ENCODE peak calls at places on chromosomes 3 and 15, in six cellular contexts. U is endothelial cell of umbilical vein, V is DND-41, W is foreskin fibroblast, A is psoas muscle, Z is upper lobe of right lung. G is an unnamed sample.

GRCh38 chr3:129106320-129106719 is 15.3 kb downstream of the RAB43 start:
- DNase-seq in U (no peak), V (no peak), A (no peak), Z (no peak), W (no peak), G (peak)

GRCh38 chr3:115040673-115041286 is 106.3 kb downstream of the ZBTB20 start:
- DNase-seq in V (peak), Z (no peak), U (peak), A (no peak), W (peak), G (peak)

GRCh38 chr3:64462203-64463120 is 225.3 kb downstream of the ADAMTS9 start:
- DNase-seq in W (peak), A (no peak), V (no peak), U (no peak), Z (no peak), G (peak)

GRCh38 chr3:194486540-194487288 is at the start of gene ATP13A3:
- DNase-seq in Z (peak), W (peak), V (peak), U (peak), A (peak), G (peak)

GRCh38 chr15:61034793-61035710 is 194.1 kb downstream of the RORA start:
- DNase-seq in Z (no peak), W (peak), U (no peak), V (no peak), A (no peak), G (peak)

GRCh38 chr15:38991126-38991525 is 426.5 kb upstream of the RASGRP1 start:
- DNase-seq in Z (no peak), V (no peak), W (peak), U (peak), A (no peak), G (peak)

GRCh38 chr3:17030438-17030837 is 145.7 kb downstream of the PLCL2 start:
- DNase-seq in A (no peak), U (no peak), Z (no peak), V (no peak), W (no peak), G (no peak)

GRCh38 chr3:12622335-12622734 is 41.6 kb downstream of the RAF1 start:
- DNase-seq in V (no peak), A (no peak), U (no peak), Z (no peak), W (no peak), G (no peak)

GRCh38 chr3:194206375-194206774 is 70.4 kb downstream of the HES1 start:
- DNase-seq in W (no peak), U (peak), V (no peak), A (peak), Z (peak), G (peak)

GRCh38 chr3:13452490-13453335 is 27.4 kb upstream of the HDAC11 start:
- DNase-seq in Z (no peak), W (peak), V (peak), A (no peak), U (peak), G (peak)

GRCh38 chr3:53794597-53794996 is 51.6 kb downstream of the CHDH start:
- DNase-seq in U (no peak), Z (no peak), V (no peak), A (no peak), W (peak), G (no peak)

GRCh38 chr15:69543681-69544080 is 91.1 kb downstream of the RPLP1 start:
- DNase-seq in U (no peak), Z (no peak), W (no peak), A (no peak), V (no peak), G (no peak)

GRCh38 chr3:61804782-61805181 is 243.4 kb downstream of the PTPRG start:
- DNase-seq in Z (no peak), V (peak), W (no peak), U (no peak), A (no peak), G (no peak)

GRCh38 chr3:171462224-171462623 is 2.0 kb upstream of the TNIK start:
- DNase-seq in U (no peak), V (no peak), Z (no peak), W (no peak), A (no peak), G (no peak)

GRCh38 chr3:71247221-71247947 is 336.1 kb downstream of the FOXP1 start:
- DNase-seq in W (peak), U (no peak), Z (no peak), A (no peak), V (no peak), G (no peak)

GRCh38 chr3:155065537-155065936 is 14.6 kb upstream of the MME start:
- DNase-seq in W (peak), A (peak), V (no peak), Z (no peak), U (peak), G (peak)

GRCh38 chr3:13135811-13136321 is 62.6 kb upstream of the IQSEC1 start:
- DNase-seq in Z (peak), V (no peak), W (no peak), A (no peak), U (no peak), G (no peak)

GRCh38 chr3:47604145-47604544 is 25.5 kb upstream of the CSPG5 start:
- DNase-seq in V (no peak), U (no peak), Z (no peak), W (no peak), A (no peak), G (no peak)

GRCh38 chr15:89112341-89112971 is 24.2 kb downstream of the ABHD2 start:
- DNase-seq in A (peak), U (peak), V (no peak), W (peak), Z (no peak), G (no peak)

GRCh38 chr15:57220220-57220619 is 156.1 kb upstream of the CGNL1 start:
- DNase-seq in U (peak), A (no peak), Z (no peak), V (no peak), W (peak), G (peak)

GRCh38 chr15:60590935-60591490 is 112.1 kb upstream of the ICE2 start:
- DNase-seq in U (peak), A (peak), V (peak), W (peak), Z (peak), G (peak)

DNA sequence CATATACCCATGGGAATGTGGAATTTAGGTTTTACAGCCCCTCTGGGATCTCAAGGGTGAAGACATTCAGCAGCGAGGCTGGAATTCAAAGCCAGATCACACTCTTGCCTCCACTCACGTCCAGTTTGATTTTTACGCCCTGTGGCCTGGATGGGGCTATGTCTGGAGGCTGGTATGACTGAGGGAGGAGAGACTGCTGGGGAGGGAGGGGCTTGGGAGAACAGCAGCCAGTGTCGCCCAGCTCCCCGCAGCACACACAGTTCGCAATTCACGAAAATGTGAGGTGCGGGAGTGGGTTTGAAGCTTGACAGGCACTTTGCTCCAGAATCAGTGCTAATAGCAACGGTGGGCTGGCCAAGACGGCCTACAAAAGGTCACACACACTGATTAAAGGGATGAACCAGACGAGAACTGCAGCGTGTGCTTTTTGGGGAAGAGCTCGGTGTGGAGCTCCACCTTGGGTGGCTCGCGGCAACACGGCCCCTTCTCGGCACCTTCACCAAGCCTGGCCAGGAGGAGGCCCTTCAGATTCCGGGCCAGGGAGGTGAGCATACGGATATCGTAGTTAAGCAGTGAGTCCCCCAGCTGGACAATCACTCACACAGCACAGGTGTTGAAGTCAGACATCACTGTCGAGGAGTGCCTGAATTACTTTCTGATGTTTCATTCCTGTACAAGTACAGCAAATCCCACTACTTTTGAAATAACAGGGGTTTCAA is 16.4 kb downstream of the EHD4 start:
- DNase-seq in U (no peak), W (no peak), A (no peak), V (no peak), Z (no peak), G (no peak)
- TF ChIP-seq CTCF in U (peak), W (no peak), A (no peak), V (no peak), Z (no peak), G (peak)

DNA sequence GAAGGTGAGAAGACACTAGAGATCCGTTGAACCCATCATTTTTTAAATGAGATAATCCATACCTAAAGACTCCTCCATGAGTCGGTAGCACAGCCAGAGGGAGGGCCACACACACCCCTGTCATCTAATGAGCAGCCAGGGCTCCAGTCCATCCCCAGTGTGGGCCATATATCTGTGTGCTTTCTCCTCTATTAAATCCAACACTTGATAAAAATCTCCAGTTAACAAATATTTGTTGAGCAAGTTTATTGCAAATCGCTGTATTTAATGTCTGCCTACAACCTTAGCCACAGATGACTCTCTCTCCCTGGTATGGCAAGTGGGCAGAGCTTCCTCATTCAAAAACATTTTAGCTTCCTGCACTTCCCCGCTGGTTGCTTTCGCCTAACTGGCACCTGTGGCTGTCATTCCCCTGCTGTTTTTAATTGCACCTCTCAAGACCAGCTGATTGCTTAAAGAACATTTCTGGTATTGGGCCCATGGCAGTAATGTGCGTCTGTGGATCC is 82.8 kb downstream of the SMAD3 start:
- DNase-seq in A (no peak), W (peak), U (peak), Z (no peak), V (no peak), G (peak)
- H3K4me3 ChIP-seq in A (no peak), W (no peak), U (no peak), Z (no peak), V (no peak), G (no peak)

GRCh38 chr3:192514754-192515660 is 212.3 kb downstream of the FGF12 start:
- DNase-seq in W (no peak), U (no peak), V (no peak), A (peak), Z (peak), G (no peak)
- TF ChIP-seq CTCF in W (no peak), U (peak), V (no peak), A (no peak), Z (peak), G (no peak)

DNA sequence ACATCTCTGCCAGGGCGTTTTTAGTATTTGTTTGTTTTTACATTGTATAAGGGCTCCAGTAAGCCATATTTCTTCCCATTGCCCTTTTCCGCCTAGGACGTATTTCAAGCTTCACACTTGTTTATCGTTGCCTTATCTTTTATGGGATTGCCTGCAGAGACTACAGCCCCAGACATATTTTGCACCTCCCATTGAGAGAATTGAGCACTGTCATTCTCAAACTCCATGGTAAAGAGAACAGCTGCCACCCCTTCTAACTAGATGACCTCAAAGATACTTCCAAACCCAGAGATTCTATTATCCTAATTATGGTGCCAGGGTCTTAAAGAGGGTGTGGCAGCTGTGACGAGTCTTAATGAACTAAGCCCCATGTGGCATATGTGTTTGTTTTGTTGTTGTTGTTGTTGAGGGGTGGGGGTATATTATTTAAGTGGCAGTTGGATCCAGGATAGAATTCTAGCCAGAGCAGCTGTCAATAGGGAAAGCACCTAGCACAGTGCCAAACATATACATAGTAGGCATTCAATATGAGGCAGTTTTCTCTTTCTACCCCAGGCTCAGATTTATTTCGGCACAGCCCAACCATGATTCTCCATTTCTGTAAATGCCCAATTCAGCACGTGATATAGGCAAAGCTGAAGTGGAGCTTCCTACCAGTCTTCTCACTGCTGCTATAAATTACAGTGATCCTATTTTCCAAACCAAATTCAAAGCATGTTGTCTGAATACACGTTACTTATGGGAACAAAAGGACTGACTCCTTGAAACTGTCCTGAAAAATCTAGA is 924 bp upstream of the TP53BP1 start:
- DNase-seq in Z (no peak), U (no peak), A (no peak), V (no peak), W (no peak), G (no peak)
- H3K4me3 ChIP-seq in Z (peak), U (peak), A (peak), V (peak), W (peak), G (peak)

GRCh38 chr15:50886139-50886467 is 22.4 kb upstream of the AP4E1 start:
- DNase-seq in A (no peak), Z (no peak), W (no peak), V (no peak), U (no peak), G (no peak)
- TF ChIP-seq CTCF in A (no peak), Z (no peak), W (no peak), V (no peak), U (no peak), G (no peak)

DNA sequence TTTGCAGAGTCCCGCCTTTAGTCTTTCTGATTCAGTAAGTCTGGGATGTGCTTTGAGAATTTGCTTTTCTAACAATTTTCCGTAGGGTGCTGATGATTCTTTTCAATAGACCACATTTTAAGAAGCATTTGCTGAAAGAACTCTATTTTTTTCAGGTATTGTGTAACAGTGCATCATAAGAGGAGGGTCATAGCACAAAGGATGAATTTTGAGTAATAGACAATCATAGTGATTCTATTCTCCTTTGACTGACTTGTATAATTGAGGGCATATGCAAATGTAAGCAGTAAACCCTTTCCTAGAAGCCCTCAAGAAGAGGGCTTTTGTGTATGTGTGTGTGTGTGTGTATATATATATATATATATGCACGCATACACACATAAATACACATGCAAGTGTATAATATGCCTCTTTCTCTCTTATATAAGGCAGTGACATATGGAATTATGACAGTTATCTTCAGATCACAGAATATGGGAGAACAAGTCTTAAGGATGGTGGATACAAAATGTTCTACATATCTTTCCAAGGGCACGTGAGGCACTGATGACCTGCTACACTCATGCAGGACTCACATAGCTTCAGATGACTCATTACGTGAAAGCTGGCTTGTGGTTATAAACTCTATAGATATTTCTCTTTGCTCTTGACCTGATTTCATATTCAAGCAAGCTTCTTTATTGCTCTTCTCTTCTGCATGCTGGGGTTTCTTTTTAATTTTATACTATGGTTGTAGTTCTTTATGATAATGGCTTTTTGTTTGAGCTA is 6.5 kb upstream of the PLSCR1 start:
- DNase-seq in Z (no peak), U (peak), A (no peak), W (peak), V (no peak), G (peak)
- H3K4me3 ChIP-seq in Z (no peak), U (no peak), A (no peak), W (no peak), V (no peak), G (no peak)

GRCh38 chr15:34114739-34115138 is 12.9 kb downstream of the PGBD4 start:
- DNase-seq in U (no peak), Z (no peak), A (no peak), W (no peak), V (no peak), G (no peak)

GRCh38 chr15:34107315-34107714 is 5.4 kb downstream of the PGBD4 start:
- DNase-seq in U (no peak), V (no peak), Z (no peak), A (no peak), W (no peak), G (no peak)

GRCh38 chr15:34114215-34114614 is 12.3 kb downstream of the PGBD4 start:
- DNase-seq in V (no peak), A (no peak), Z (no peak), W (no peak), U (no peak), G (no peak)

GRCh38 chr15:34106423-34106822 is 4.5 kb downstream of the PGBD4 start:
- DNase-seq in A (no peak), U (no peak), V (no peak), Z (no peak), W (no peak), G (no peak)

DNA sequence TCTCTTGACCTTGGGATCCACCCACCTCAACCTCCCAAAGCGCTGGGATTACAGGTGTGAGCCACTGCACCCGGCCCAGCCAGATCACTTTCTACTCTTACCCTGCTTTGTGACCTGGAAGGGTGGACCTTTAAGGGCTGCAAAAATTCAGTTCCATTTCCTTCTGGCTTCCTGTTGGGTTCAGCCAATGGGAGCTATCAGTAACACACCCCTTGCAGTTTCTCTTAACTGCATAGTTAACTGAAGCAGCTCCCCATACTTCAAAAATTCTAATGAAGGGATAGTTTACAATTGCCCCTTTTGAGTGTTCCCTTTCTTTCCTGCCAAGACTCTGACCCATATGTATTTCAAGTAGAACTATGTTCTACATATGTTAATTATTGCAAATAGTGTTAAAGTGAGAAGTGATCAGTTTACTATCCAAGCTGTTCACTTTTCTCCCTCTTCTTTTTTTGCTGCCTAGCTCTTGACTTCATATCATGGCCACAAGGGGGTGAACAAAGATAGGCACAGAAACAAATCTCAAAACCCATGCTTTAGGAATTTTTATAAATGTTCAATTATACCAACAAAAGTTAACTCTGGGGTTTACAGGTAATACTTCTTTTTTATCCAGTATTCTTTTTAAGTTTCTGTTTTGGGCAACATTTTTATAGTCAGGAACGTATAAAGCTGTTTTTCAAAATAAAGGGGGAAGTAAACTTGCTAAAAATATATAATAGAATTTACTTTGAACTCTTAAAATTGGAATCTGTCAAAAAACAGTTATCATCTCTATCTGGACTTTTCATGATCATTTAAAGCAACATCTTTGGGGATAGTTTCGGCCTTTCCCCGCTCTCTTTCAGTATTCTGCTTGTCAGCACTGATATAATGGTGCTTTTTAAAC is 8.1 kb downstream of the PGBD4 start:
- DNase-seq in V (no peak), A (no peak), U (peak), W (peak), Z (no peak), G (peak)
- TF ChIP-seq CTCF in V (peak), A (peak), U (peak), W (peak), Z (peak), G (peak)

GRCh38 chr3:165439765-165440164 is 243.6 kb upstream of the SLITRK3 start:
- DNase-seq in Z (no peak), W (no peak), V (no peak), A (no peak), U (no peak), G (no peak)

GRCh38 chr3:165443664-165444063 is 247.5 kb upstream of the SLITRK3 start:
- DNase-seq in A (no peak), Z (no peak), V (no peak), W (no peak), U (no peak), G (no peak)

GRCh38 chr3:165444745-165445144 is 248.6 kb upstream of the SLITRK3 start:
- DNase-seq in A (no peak), W (no peak), Z (no peak), U (no peak), V (no peak), G (no peak)

GRCh38 chr3:165440380-165440779 is 244.2 kb upstream of the SLITRK3 start:
- DNase-seq in Z (no peak), U (no peak), A (no peak), V (peak), W (no peak), G (no peak)
- H3K4me3 ChIP-seq in Z (no peak), U (no peak), A (no peak), V (no peak), W (no peak), G (no peak)

DNA sequence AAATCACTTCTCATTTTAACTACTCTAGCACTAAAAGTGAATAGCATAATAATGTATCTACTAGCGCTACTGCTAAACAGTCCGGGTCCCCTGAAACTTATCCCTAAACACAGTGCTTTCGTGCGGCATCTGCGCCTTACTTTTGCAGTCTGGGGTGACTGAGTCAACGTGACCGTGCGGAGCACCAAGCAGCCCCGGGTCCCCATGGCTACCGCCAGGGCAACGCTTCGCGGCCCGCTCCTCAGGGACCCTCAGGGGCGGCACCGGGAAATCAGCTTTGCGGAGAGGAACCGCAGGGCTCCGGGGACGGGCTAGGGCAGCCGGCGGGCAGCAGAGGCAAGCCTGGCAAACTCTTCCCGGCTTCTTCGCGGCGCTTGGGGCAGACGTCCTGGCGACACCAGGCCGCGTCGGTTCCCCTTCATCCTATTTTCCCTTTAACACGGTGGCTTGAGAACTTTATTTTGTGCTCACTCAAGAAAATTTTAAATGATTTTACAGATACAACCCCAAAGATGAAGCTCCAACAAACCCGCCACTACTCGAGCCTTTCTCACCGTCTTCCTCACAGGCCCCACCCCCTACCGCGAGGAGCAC is 753 bp upstream of the DIPK2A start:
- DNase-seq in W (peak), U (peak), V (peak), A (peak), Z (peak), G (no peak)
- TF ChIP-seq CTCF in W (no peak), U (peak), V (peak), A (no peak), Z (no peak), G (peak)